ENCODE peak calls at places on chromosomes 16 and 17, in seven cellular contexts. D is GM06990, V is fibroblast of pulmonary artery, Z is Panc1, K is esophagus squamous epithelium, U is cardiac fibroblast, N is testis. A is an unnamed sample.

GRCh38 chr16:86555763-86556130 is 712 bp upstream of the MTHFSD start:
- DNase-seq in D (no peak), V (no peak), Z (no peak), K (no peak), U (no peak), N (no peak), A (no peak)

GRCh38 chr16:20243731-20244281 is 83.5 kb downstream of the GP2 start:
- DNase-seq in D (no peak), V (no peak), Z (no peak), K (no peak), U (no peak), N (no peak), A (no peak)

GRCh38 chr17:40862985-40863733 is 3.9 kb downstream of the KRT12 start:
- DNase-seq in D (peak), V (peak), Z (no peak), K (no peak), U (peak), N (peak), A (no peak)

GRCh38 chr17:66783656-66784381 is 51.1 kb upstream of the CACNG5 start:
- DNase-seq in D (no peak), V (no peak), Z (no peak), K (no peak), U (no peak), N (no peak), A (no peak)

GRCh38 chr16:1975432-1976215 is 3.8 kb downstream of the TBL3 start:
- DNase-seq in D (no peak), V (no peak), Z (no peak), K (no peak), U (no peak), N (no peak), A (no peak)

GRCh38 chr17:64306850-64307463 is 43.9 kb upstream of the TEX2 start:
- DNase-seq in D (no peak), V (peak), Z (no peak), K (no peak), U (peak), N (peak), A (no peak)

GRCh38 chr16:75265911-75266701 is 14.7 kb upstream of the BCAR1 start:
- DNase-seq in D (peak), V (peak), Z (no peak), K (no peak), U (peak), N (peak), A (no peak)

GRCh38 chr17:45248132-45248936 is 13.6 kb downstream of the SPATA32 start:
- DNase-seq in D (peak), V (no peak), Z (no peak), K (no peak), U (no peak), N (no peak), A (no peak)

GRCh38 chr17:72383053-72383847 is 262.4 kb downstream of the SOX9 start:
- DNase-seq in D (no peak), V (no peak), Z (no peak), K (no peak), U (no peak), N (peak), A (no peak)

GRCh38 chr16:30841332-30841731 is 52.5 kb downstream of the BCL7C start:
- DNase-seq in D (no peak), V (no peak), Z (no peak), K (no peak), U (no peak), N (no peak), A (no peak)

GRCh38 chr17:14826361-14826760 is 438.8 kb downstream of the PMP22 start:
- DNase-seq in D (no peak), V (no peak), Z (no peak), K (no peak), U (no peak), N (no peak), A (no peak)

GRCh38 chr16:28168991-28169554 is 42.7 kb downstream of the XPO6 start:
- DNase-seq in D (no peak), V (no peak), Z (no peak), K (no peak), U (no peak), N (no peak), A (no peak)

GRCh38 chr16:6541262-6541661 is 791.4 kb upstream of the RBFOX1 start:
- DNase-seq in D (no peak), V (no peak), Z (no peak), K (no peak), U (no peak), N (no peak), A (no peak)

GRCh38 chr16:89009343-89010209 is 32.6 kb upstream of the CBFA2T3 start:
- DNase-seq in D (no peak), V (peak), Z (no peak), K (no peak), U (peak), N (no peak), A (no peak)

GRCh38 chr17:45408611-45409421 is 23.9 kb downstream of the ARHGAP27 start:
- DNase-seq in D (no peak), V (no peak), Z (no peak), K (no peak), U (no peak), N (no peak), A (no peak)

GRCh38 chr17:55740515-55741352 is 10.1 kb upstream of the PCTP start:
- DNase-seq in D (no peak), V (no peak), Z (no peak), K (no peak), U (no peak), N (no peak), A (no peak)

GRCh38 chr16:58127033-58127556 is 2.1 kb downstream of the CFAP20 start:
- DNase-seq in D (no peak), V (peak), Z (no peak), K (no peak), U (peak), N (peak), A (no peak)

GRCh38 chr16:57318240-57318970 is 33.9 kb upstream of the PLLP start:
- DNase-seq in D (no peak), V (peak), Z (no peak), K (no peak), U (no peak), N (no peak), A (no peak)

GRCh38 chr17:39700148-39700987 is 504 bp downstream of the ERBB2 start:
- DNase-seq in D (no peak), V (peak), Z (no peak), K (no peak), U (peak), N (no peak), A (no peak)

GRCh38 chr16:11557811-11558210 is 28.9 kb downstream of the LITAF start:
- DNase-seq in D (no peak), V (no peak), Z (no peak), K (no peak), U (no peak), N (peak), A (no peak)

GRCh38 chr17:59643159-59643857 is 23.6 kb downstream of the CLTC start:
- DNase-seq in D (no peak), V (peak), Z (no peak), K (no peak), U (peak), N (no peak), A (peak)

GRCh38 chr17:8173056-8173870 is 2.9 kb downstream of the TMEM107 start:
- DNase-seq in D (peak), V (peak), Z (peak), K (no peak), U (peak), N (peak), A (peak)

GRCh38 chr17:59561042-59561441 is 4.4 kb upstream of the DHX40 start:
- DNase-seq in D (no peak), V (peak), Z (no peak), K (no peak), U (peak), N (no peak), A (no peak)

GRCh38 chr17:12955521-12955920 is 62.3 kb downstream of the ELAC2 start:
- DNase-seq in D (no peak), V (no peak), Z (no peak), K (no peak), U (no peak), N (no peak), A (no peak)

GRCh38 chr17:12637015-12637414 is 28.7 kb upstream of the MYOCD start:
- DNase-seq in D (no peak), V (peak), Z (peak), K (no peak), U (peak), N (no peak), A (peak)

GRCh38 chr16:53626161-53626560 is 77.5 kb downstream of the RPGRIP1L start:
- DNase-seq in D (no peak), V (no peak), Z (no peak), K (no peak), U (peak), N (no peak), A (no peak)

GRCh38 chr17:67051155-67051538 is 6.8 kb downstream of the CACNG1 start:
- DNase-seq in D (no peak), V (no peak), Z (no peak), K (no peak), U (no peak), N (no peak), A (no peak)

GRCh38 chr16:68234188-68235104 is 1.5 kb downstream of the ESRP2 start:
- DNase-seq in D (no peak), V (no peak), Z (no peak), K (no peak), U (peak), N (no peak), A (no peak)

GRCh38 chr16:72856797-72857196 is 191.1 kb downstream of the ZFHX3 start:
- DNase-seq in D (no peak), V (peak), Z (no peak), K (no peak), U (peak), N (no peak), A (no peak)

GRCh38 chr17:19720631-19721426 is 4.4 kb upstream of the SLC47A2 start:
- DNase-seq in D (no peak), V (no peak), Z (no peak), K (no peak), U (no peak), N (no peak), A (peak)

GRCh38 chr17:29840884-29841283 is 89.1 kb downstream of the SSH2 start:
- DNase-seq in D (no peak), V (peak), Z (no peak), K (no peak), U (peak), N (no peak), A (peak)

GRCh38 chr17:76140661-76141211 is 309 bp downstream of the FOXJ1 start:
- DNase-seq in D (no peak), V (no peak), Z (no peak), K (no peak), U (no peak), N (no peak), A (no peak)

GRCh38 chr16:3364774-3365427 is 9.2 kb downstream of the OR2C1 start:
- DNase-seq in D (peak), V (peak), Z (peak), K (peak), U (peak), N (peak), A (peak)

GRCh38 chr17:66200685-66201092 is 8.8 kb upstream of the CEP112 start:
- DNase-seq in D (no peak), V (peak), Z (peak), K (no peak), U (peak), N (peak), A (peak)

GRCh38 chr16:78045865-78046581 is 23.7 kb downstream of the CLEC3A start:
- DNase-seq in D (peak), V (peak), Z (no peak), K (no peak), U (peak), N (peak), A (no peak)

DNA sequence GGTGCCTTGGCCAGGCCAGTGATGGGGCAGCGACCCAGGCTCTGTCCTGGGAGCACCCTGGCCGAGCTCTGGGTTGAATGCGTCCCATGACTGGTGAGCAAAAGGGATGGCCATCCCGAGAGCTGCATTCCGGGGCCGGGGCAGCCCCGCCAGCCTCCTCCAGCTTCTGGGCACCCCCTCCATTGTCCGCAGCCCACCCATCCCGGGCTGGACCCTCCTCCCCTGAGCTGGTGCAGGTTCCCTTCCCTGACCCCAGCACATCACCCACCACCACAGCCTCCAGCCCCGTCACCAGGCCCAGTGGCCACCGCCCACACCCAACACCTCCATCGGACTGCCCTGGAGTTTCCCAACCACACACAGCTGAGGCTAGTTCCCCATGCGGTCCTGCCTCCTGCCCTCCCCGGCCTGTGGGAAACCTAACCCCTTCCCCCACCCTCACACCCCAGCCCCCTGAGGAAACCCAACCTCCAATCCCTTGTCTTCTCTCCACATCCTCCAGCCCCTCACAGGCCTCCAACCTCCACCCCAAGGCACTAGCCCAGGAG is 16.2 kb upstream of the PVALEF start:
- DNase-seq in D (no peak), V (no peak), Z (no peak), K (no peak), U (no peak), N (no peak), A (no peak)
- H3K4me3 ChIP-seq in D (no peak), V (no peak), Z (no peak), K (no peak), U (no peak), N (no peak), A (no peak)

GRCh38 chr16:23678430-23679273 is at the start of gene PLK1:
- DNase-seq in D (peak), V (peak), Z (peak), K (no peak), U (peak), N (peak), A (peak)
- TF ChIP-seq CTCF in D (peak), V (peak), Z (no peak), K (peak), U (peak), N (no peak), A (peak)

GRCh38 chr16:14002416-14002815 is 68.7 kb upstream of the MRTFB start:
- DNase-seq in D (no peak), V (no peak), Z (no peak), K (no peak), U (no peak), N (no peak), A (no peak)
- H3K4me3 ChIP-seq in D (no peak), V (no peak), Z (no peak), K (no peak), U (no peak), N (peak), A (no peak)

DNA sequence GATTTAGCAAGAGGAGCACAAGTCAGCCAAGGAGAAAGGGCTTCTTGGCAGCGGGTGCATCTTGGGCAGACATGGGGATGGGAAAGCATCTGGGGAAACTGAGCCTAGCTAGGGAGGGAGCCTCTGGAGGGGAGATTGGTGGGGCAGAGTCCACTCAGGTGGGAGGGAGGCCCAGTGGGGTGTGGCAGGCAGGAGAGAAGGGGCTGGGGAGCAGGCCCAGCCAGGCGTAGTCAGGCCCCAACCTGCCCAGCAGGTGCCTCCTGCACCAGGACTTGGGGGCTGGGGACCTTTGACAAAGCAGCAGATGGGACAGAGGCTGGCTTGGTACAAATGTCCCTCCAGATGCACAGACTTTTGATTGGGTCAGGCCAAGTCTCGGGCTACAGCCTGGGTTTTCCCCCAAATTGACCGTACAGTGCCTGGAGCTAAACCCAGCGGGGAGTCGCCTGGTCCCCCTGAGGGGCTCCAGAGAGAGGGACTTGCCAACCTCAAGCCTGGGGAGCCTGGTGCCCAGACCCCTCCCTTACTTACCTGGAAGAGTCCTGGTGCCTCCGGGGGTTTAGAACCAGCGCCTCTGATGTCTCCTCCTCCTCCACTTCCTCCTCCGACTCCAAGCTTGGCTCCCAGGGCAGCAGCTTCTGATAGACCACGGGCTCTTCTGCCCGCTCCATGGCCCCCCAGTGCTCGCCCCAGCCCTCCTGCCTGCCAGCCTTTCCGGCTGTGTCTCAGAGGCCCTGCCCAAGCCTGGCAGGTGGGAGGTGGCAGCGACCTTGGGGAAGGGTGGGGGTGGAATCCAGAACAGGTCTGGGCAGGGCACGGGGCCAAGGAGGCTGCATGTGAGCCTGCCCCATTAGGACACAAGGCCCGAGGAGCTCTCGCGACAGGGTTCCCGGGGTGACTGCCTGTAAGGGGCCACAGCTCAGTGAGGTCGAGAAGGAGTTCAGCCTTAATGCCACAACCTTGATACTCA is at the start of gene GGT6:
- DNase-seq in D (no peak), V (no peak), Z (no peak), K (no peak), U (no peak), N (peak), A (no peak)
- TF ChIP-seq CTCF in D (no peak), V (no peak), Z (no peak), K (no peak), U (no peak), N (no peak), A (no peak)

GRCh38 chr17:16988749-16989229 is 16.9 kb upstream of the TNFRSF13B start:
- DNase-seq in D (peak), V (peak), Z (no peak), K (no peak), U (peak), N (no peak), A (no peak)
- H3K4me3 ChIP-seq in D (peak), V (no peak), Z (no peak), K (no peak), U (no peak), N (no peak), A (no peak)

GRCh38 chr16:52581530-52581929 is 34.6 kb upstream of the TOX3 start:
- DNase-seq in D (no peak), V (no peak), Z (no peak), K (no peak), U (no peak), N (no peak), A (peak)
- TF ChIP-seq CTCF in D (no peak), V (no peak), Z (peak), K (no peak), U (no peak), N (no peak), A (peak)

GRCh38 chr17:44069974-44070454 is 521 bp upstream of the G6PC3 start:
- DNase-seq in D (no peak), V (peak), Z (no peak), K (no peak), U (peak), N (no peak), A (no peak)

GRCh38 chr17:44067547-44067945 is 1.1 kb upstream of the LSM12 start:
- DNase-seq in D (no peak), V (no peak), Z (no peak), K (no peak), U (no peak), N (no peak), A (no peak)

GRCh38 chr17:44071198-44071520 is 624 bp downstream of the G6PC3 start:
- DNase-seq in D (no peak), V (no peak), Z (no peak), K (no peak), U (no peak), N (no peak), A (no peak)

GRCh38 chr17:44071772-44072171 is 1.2 kb downstream of the G6PC3 start:
- DNase-seq in D (no peak), V (peak), Z (no peak), K (no peak), U (no peak), N (no peak), A (no peak)

GRCh38 chr17:44070455-44071197 is at the start of gene G6PC3:
- DNase-seq in D (peak), V (peak), Z (no peak), K (peak), U (peak), N (peak), A (peak)
- H3K4me3 ChIP-seq in D (peak), V (peak), Z (peak), K (peak), U (peak), N (peak), A (peak)

GRCh38 chr17:2336215-2337151 is at the start of gene TSR1:
- DNase-seq in D (peak), V (peak), Z (peak), K (peak), U (peak), N (peak), A (peak)

GRCh38 chr17:2335726-2336214 is 487 bp downstream of the TSR1 start:
- DNase-seq in D (no peak), V (no peak), Z (no peak), K (no peak), U (no peak), N (peak), A (no peak)

GRCh38 chr17:2337152-2337810 is at the start of gene SGSM2:
- DNase-seq in D (peak), V (peak), Z (no peak), K (no peak), U (peak), N (peak), A (no peak)

GRCh38 chr17:2343421-2343820 is 6.1 kb downstream of the SGSM2 start:
- DNase-seq in D (no peak), V (no peak), Z (no peak), K (no peak), U (no peak), N (no peak), A (no peak)

GRCh38 chr17:2337811-2338657 is 733 bp downstream of the SGSM2 start:
- DNase-seq in D (peak), V (peak), Z (no peak), K (no peak), U (peak), N (peak), A (no peak)
- TF ChIP-seq CTCF in D (no peak), V (no peak), Z (no peak), K (no peak), U (no peak), N (no peak), A (no peak)

GRCh38 chr17:74520790-74521480 is 10.3 kb downstream of the CD300LB start:
- DNase-seq in D (no peak), V (no peak), Z (no peak), K (no peak), U (no peak), N (no peak), A (no peak)
- H3K4me3 ChIP-seq in D (no peak), V (no peak), Z (no peak), K (no peak), U (no peak), N (no peak), A (no peak)

GRCh38 chr16:9114842-9115241 is 23.4 kb downstream of the HAPSTR1 start:
- DNase-seq in D (no peak), V (no peak), Z (no peak), K (no peak), U (no peak), N (no peak), A (no peak)

GRCh38 chr16:9113707-9114106 is 22.3 kb downstream of the HAPSTR1 start:
- DNase-seq in D (no peak), V (no peak), Z (no peak), K (no peak), U (no peak), N (no peak), A (no peak)

GRCh38 chr16:9112166-9112843 is 20.9 kb downstream of the HAPSTR1 start:
- DNase-seq in D (no peak), V (no peak), Z (no peak), K (no peak), U (no peak), N (no peak), A (peak)

GRCh38 chr16:9114112-9114511 is 22.7 kb downstream of the HAPSTR1 start:
- DNase-seq in D (no peak), V (no peak), Z (no peak), K (no peak), U (no peak), N (no peak), A (no peak)

GRCh38 chr16:9112844-9113186 is 21.4 kb downstream of the HAPSTR1 start:
- DNase-seq in D (no peak), V (no peak), Z (no peak), K (no peak), U (no peak), N (no peak), A (no peak)
- TF ChIP-seq CTCF in D (no peak), V (no peak), Z (no peak), K (no peak), U (no peak), N (no peak), A (no peak)